ENCODE peak calls at places on chromosomes 11 and 22, in five cellular contexts. W, C, B, K and P are unnamed samples.

GRCh38 chr22:37896181-37896592 is 9.9 kb upstream of the MICALL1 start:
- DNase-seq in B (no peak), K (no peak), C (no peak), W (no peak), P (peak; percentile 54)

GRCh38 chr11:38498721-38499120 is 1900.7 kb upstream of the RAG2 start:
- DNase-seq in B (no peak), C (no peak), W (no peak), K (no peak), P (no peak)

GRCh38 chr11:29124436-29124835 is 892.4 kb downstream of the KCNA4 start:
- DNase-seq in B (no peak), K (no peak), W (no peak), C (no peak), P (no peak)

GRCh38 chr11:35064114-35064800 is 74.7 kb upstream of the CD44 start:
- DNase-seq in K (no peak), C (peak; percentile 63), B (no peak), W (no peak), P (no peak)

GRCh38 chr22:36373258-36373579 is 14.5 kb downstream of the MYH9 start:
- DNase-seq in W (no peak), B (no peak), C (no peak), K (no peak), P (peak; percentile 55)

GRCh38 chr11:46304605-46305004 is 27.1 kb downstream of the CREB3L1 start:
- DNase-seq in W (no peak), B (no peak), K (no peak), C (no peak), P (no peak)

GRCh38 chr11:65310215-65310614 is 4.5 kb upstream of the CDC42EP2 start:
- DNase-seq in K (no peak), C (no peak), B (no peak), W (no peak), P (no peak)

GRCh38 chr11:57491371-57492061 is 24.0 kb downstream of the SLC43A1 start:
- DNase-seq in B (no peak), W (peak; percentile 69), C (no peak), K (no peak), P (peak; percentile 54)

GRCh38 chr11:71426413-71426812 is 21.8 kb downstream of the DHCR7 start:
- DNase-seq in K (no peak), W (no peak), C (no peak), B (no peak), P (no peak)

GRCh38 chr11:43987384-43988039 is 45.1 kb downstream of the C11orf96 start:
- DNase-seq in W (no peak), K (peak; percentile 78), C (peak; percentile 33), B (peak; percentile 38), P (peak; percentile 41)

GRCh38 chr11:64437426-64437825 is 78.5 kb downstream of the RPS6KA4 start:
- DNase-seq in W (no peak), B (no peak), K (no peak), C (no peak), P (no peak)

GRCh38 chr11:110148775-110149744 is 55.9 kb downstream of the ZC3H12C start:
- DNase-seq in W (no peak), B (no peak), K (peak; percentile 26), C (peak; percentile 47), P (no peak)

GRCh38 chr22:29267462-29267857 is 321 bp downstream of the RHBDD3 start:
- DNase-seq in B (no peak), C (no peak), W (no peak), K (no peak), P (no peak)

GRCh38 chr11:33248416-33248957 is 8.7 kb upstream of the HIPK3 start:
- DNase-seq in C (peak; percentile 59), W (no peak), K (no peak), B (no peak), P (no peak)

GRCh38 chr11:75499423-75500305 is 26.1 kb downstream of the GDPD5 start:
- DNase-seq in C (peak; percentile 95), B (no peak), W (no peak), K (peak; percentile 63), P (no peak)

GRCh38 chr11:3866206-3866605 is 10.7 kb downstream of the STIM1 start:
- DNase-seq in K (no peak), W (no peak), B (no peak), C (no peak), P (no peak)

GRCh38 chr22:23245045-23245798 is 64.9 kb downstream of the BCR start:
- DNase-seq in W (no peak), C (peak; percentile 82), K (no peak), B (no peak), P (peak; percentile 13)

GRCh38 chr11:62343822-62344609 is 6.8 kb downstream of the ASRGL1 start:
- DNase-seq in W (no peak), C (no peak), K (no peak), B (no peak), P (no peak)

GRCh38 chr11:56497010-56497409 is 5.8 kb upstream of the OR5M8 start:
- DNase-seq in B (no peak), K (no peak), W (peak; percentile 18), C (no peak), P (no peak)

GRCh38 chr11:31884080-31884479 is 73.0 kb upstream of the PAX6 start:
- DNase-seq in C (no peak), W (no peak), B (no peak), K (no peak), P (no peak)

GRCh38 chr11:95245038-95245437 is 14.0 kb upstream of the SESN3 start:
- DNase-seq in B (no peak), C (no peak), W (no peak), K (peak; percentile 52), P (no peak)

GRCh38 chr11:17014321-17014773 is at the start of gene PLEKHA7:
- DNase-seq in W (peak; percentile 33), C (no peak), B (no peak), K (no peak), P (peak; percentile 57)

GRCh38 chr11:36405585-36406367 is 104.3 kb downstream of the TRAF6 start:
- DNase-seq in B (no peak), W (no peak), C (no peak), K (no peak), P (no peak)

GRCh38 chr11:417652-418342 is 3.0 kb upstream of the SIGIRR start:
- DNase-seq in B (peak; percentile 17), K (no peak), C (no peak), W (no peak), P (no peak)

GRCh38 chr11:11056749-11057471 is 199.1 kb upstream of the ZBED5 start:
- DNase-seq in B (no peak), C (no peak), W (no peak), K (no peak), P (no peak)
- TF ChIP-seq CTCF in B (no peak), C (no peak), W (no peak), K (no peak), P (no peak)

GRCh38 chr11:91773090-91773489 is 451.5 kb upstream of the FAT3 start:
- DNase-seq in W (no peak), K (no peak), B (no peak), C (no peak), P (peak; percentile 11)
- TF ChIP-seq CTCF in W (no peak), K (peak; percentile 22), B (no peak), C (no peak), P (no peak)

GRCh38 chr11:85656777-85657176 is 8.2 kb downstream of the CREBZF start:
- DNase-seq in C (no peak), K (no peak), B (no peak), W (no peak), P (no peak)
- TF ChIP-seq CTCF in C (no peak), K (no peak), B (no peak), W (no peak), P (no peak)

GRCh38 chr11:6653656-6654055 is 2.0 kb downstream of the DCHS1 start:
- DNase-seq in C (no peak), W (no peak), B (no peak), K (no peak), P (no peak)
- TF ChIP-seq CTCF in C (no peak), W (no peak), B (no peak), K (no peak), P (no peak)

GRCh38 chr22:41367039-41367679 is 14.6 kb upstream of the TEF start:
- DNase-seq in C (peak; percentile 82), W (peak; percentile 69), K (peak; percentile 80), B (peak; percentile 88), P (peak; percentile 97)
- TF ChIP-seq CTCF in C (peak; percentile 36), W (no peak), K (peak; percentile 46), B (no peak), P (no peak)

GRCh38 chr22:49348631-49349030 is 479.0 kb downstream of the BRD1 start:
- DNase-seq in K (no peak), C (no peak), W (no peak), B (no peak), P (no peak)

GRCh38 chr22:49349181-49349835 is 478.4 kb downstream of the BRD1 start:
- DNase-seq in C (no peak), K (no peak), W (no peak), B (no peak), P (no peak)

GRCh38 chr22:49349841-49350381 is 477.8 kb downstream of the BRD1 start:
- DNase-seq in B (no peak), C (no peak), W (no peak), K (no peak), P (no peak)

GRCh38 chr22:49351761-49352221 is 475.9 kb downstream of the BRD1 start:
- DNase-seq in K (no peak), C (no peak), W (no peak), B (no peak), P (no peak)

DNA sequence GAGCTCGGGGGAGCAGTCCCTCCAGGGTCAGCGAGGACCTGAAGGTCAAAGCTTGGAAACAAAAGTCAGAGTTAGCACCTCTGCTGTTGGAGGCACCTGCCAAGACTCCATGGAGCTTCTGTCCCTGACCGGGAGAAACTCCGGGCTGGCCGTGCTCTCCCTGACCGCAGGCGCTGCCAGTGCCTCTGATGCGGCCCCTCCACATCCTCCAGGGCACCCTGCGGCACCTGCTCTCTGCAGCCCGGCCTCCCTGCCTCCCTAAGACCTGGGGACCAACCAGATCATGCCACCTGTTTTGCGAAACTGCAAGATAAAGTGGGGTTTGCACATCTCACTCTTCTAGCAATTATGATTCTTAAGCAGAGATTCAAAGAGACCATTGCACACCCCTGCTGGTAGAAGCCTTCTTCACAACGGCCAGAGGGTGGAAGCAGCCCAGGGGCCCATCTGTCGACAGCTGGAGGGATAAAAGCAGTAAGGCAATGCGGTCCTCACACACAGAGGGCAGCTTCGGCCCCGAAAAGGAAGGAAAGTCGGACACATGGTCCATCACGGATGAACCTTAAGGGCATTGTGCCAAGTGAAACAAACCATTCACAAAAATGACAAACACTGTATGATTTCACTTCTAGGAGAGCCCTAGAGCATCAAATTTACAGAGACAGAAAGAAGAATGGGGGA is 477.1 kb downstream of the BRD1 start:
- DNase-seq in C (no peak), K (no peak), W (no peak), B (no peak), P (no peak)
- TF ChIP-seq CTCF in C (no peak), K (no peak), W (no peak), B (no peak), P (no peak)